ENCODE peak calls at places on chromosome 1, in five cellular contexts. O, V, F, K and B are unnamed samples. For H3K4me1, the result is how much of the 10 kb centered on the place peaks cover.

GRCh38 chr1:113479713-113480676 is 89.7 kb downstream of the MAGI3 start:
- DNase-seq in K (no peak), V (peak), F (no peak), O (no peak), B (peak)

GRCh38 chr1:233105225-233105624 is 154.8 kb downstream of the NTPCR start:
- DNase-seq in O (no peak), F (no peak), V (peak), K (no peak), B (no peak)

GRCh38 chr1:18938008-18938706 is 18.3 kb downstream of the IFFO2 start:
- DNase-seq in K (no peak), O (no peak), F (no peak), V (peak), B (no peak)

GRCh38 chr1:78370779-78371482 is 119.8 kb upstream of the PTGFR start:
- DNase-seq in K (no peak), V (peak), F (no peak), O (no peak), B (no peak)

GRCh38 chr1:117210831-117211261 is at the start of gene VTCN1:
- DNase-seq in V (no peak), F (no peak), O (no peak), K (no peak), B (peak)

GRCh38 chr1:231927431-231927830 is 300.8 kb downstream of the DISC1 start:
- DNase-seq in V (no peak), K (peak), O (no peak), F (no peak), B (no peak)

GRCh38 chr1:12143631-12144155 is 23.1 kb upstream of the TNFRSF1B start:
- DNase-seq in V (peak), K (peak), F (no peak), O (no peak), B (peak)

GRCh38 chr1:17581389-17582123 is 42.1 kb downstream of the ARHGEF10L start:
- DNase-seq in F (no peak), V (no peak), O (no peak), K (no peak), B (no peak)

GRCh38 chr1:14842361-14842760 is 243.9 kb downstream of the KAZN start:
- DNase-seq in K (no peak), V (no peak), F (no peak), O (no peak), B (no peak)

GRCh38 chr1:205077158-205077933 is 6.9 kb downstream of the TMEM81 start:
- DNase-seq in K (peak), V (peak), O (no peak), F (no peak), B (no peak)

GRCh38 chr1:217133958-217134856 is 411.0 kb upstream of the ESRRG start:
- DNase-seq in F (peak), K (no peak), O (peak), V (peak), B (peak)
- H3K4me3 ChIP-seq in F (peak), K (peak), O (peak), V (no peak), B (peak)

GRCh38 chr1:184860535-184860934 is 105.9 kb upstream of the EDEM3 start:
- DNase-seq in F (no peak), V (peak), K (no peak), O (no peak), B (no peak)
- H3K27ac ChIP-seq in F (no peak), V (no peak), K (no peak), O (no peak), B (no peak)

GRCh38 chr1:29156543-29157268 is 25.0 kb downstream of the SRSF4 start:
- DNase-seq in F (peak), V (no peak), O (no peak), K (no peak), B (no peak)

GRCh38 chr1:29162476-29163138 is 19.1 kb downstream of the SRSF4 start:
- DNase-seq in O (no peak), F (no peak), K (peak), V (peak), B (no peak)

GRCh38 chr1:29161977-29162376 is 19.7 kb downstream of the SRSF4 start:
- DNase-seq in K (no peak), O (no peak), F (no peak), V (no peak), B (no peak)

GRCh38 chr1:29157269-29157601 is 24.5 kb downstream of the SRSF4 start:
- DNase-seq in V (no peak), F (peak), O (no peak), K (no peak), B (no peak)

DNA sequence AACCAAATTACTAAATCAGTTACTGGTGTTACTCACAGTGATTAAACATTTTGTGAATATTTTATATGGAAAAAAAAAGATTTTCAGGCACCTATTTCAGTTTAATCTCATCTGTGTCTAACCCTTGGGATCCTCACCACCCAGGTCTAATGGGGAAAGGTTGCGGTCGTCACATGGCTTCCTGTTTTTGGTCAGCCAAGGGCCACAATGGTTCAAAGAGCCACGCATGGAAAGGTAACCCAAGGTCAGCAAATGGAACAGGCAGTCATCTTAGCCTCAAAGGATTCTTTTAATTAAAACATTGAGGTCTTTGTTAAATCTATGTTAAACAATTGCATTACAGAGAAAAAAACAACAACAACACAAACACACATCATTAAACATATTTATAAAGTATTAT is 21.9 kb downstream of the SRSF4 start:
- DNase-seq in K (no peak), O (no peak), F (no peak), V (no peak), B (no peak)
- H3K4me1 ChIP-seq in K (under half), O (under half), F (under half), V (under half), B (under half)

DNA sequence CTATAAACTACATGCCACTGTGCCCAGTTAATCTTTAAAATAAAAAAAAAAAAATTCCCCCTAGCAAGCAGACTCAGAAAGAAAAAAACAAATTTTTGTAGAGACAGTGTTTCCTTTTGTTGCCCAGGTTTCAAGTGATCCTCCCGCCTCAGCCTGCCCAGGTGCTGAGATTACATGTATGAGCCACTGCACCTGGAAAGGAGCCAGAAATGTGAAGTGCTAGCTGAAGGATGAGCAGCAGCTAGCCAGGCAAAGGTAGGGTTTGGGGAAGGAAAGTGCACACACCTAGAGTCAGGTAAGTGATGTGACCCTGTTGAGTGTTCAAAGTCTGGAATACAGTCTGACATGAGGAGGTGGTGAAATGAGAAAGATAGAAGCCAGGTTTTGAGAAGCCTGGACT is 1.7 kb downstream of the AKR1A1 start:
- DNase-seq in K (no peak), V (no peak), F (no peak), O (no peak), B (peak)
- H3K4me3 ChIP-seq in K (peak), V (peak), F (no peak), O (peak), B (no peak)

DNA sequence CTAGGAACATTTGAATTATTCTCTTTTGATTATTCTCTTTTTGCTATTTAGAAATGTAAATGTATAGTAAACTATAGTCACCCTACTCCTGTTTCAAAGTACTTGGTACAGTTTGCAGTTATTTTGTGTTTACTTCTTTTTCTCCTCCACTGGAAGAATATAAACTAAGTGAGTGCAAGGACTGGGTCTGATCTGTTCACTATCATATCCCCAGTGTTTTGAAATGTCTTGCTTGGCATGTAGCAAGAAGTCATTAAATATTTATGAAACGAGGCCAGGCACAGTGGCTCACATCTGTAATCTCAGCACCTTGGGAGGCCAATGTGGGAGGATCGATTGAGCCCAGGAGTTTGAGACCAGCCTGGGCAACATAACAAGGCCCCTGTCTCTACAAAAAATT is 35.8 kb upstream of the PODN start:
- DNase-seq in O (no peak), F (no peak), K (no peak), V (no peak), B (no peak)
- H3K27ac ChIP-seq in O (no peak), F (peak), K (no peak), V (peak), B (no peak)

GRCh38 chr1:44719318-44719717 is 11.7 kb downstream of the RNU5D-1 start:
- DNase-seq in O (no peak), K (no peak), V (peak), F (no peak), B (no peak)
- H3K4me1 ChIP-seq in O (under half), K (under half), V (under half), F (under half), B (under half)